ENCODE peak calls at places on chromosomes 11 and 22, in seven cellular contexts. W is tibial artery, P is astrocyte of the cerebellum, T is fibroblast of mammary gland, Y is DND-41, H is pancreas, R is progenitor cell of endocrine pancreas. N is an unnamed sample.

GRCh38 chr11:117199061-117199915 is at the start of gene TAGLN:
- DNase-seq in W (peak), P (peak), T (peak), Y (no peak), H (no peak), R (no peak), N (peak)

GRCh38 chr11:3823303-3823702 is 14.9 kb downstream of the PGAP2 start:
- DNase-seq in W (no peak), P (peak), T (peak), Y (no peak), H (no peak), R (no peak), N (no peak)

GRCh38 chr11:12122083-12122482 is 11.7 kb downstream of the MICAL2 start:
- DNase-seq in W (no peak), P (no peak), T (no peak), Y (no peak), H (no peak), R (no peak), N (no peak)

GRCh38 chr22:19722175-19722914 is 994 bp upstream of the GP1BB start:
- DNase-seq in W (no peak), P (no peak), T (no peak), Y (no peak), H (no peak), R (no peak), N (no peak)

GRCh38 chr11:64119748-64120147 is 46.2 kb downstream of the MACROD1 start:
- DNase-seq in W (no peak), P (no peak), T (no peak), Y (no peak), H (no peak), R (no peak), N (no peak)

GRCh38 chr22:23033116-23033905 is 37.0 kb upstream of the GNAZ start:
- DNase-seq in W (no peak), P (no peak), T (no peak), Y (no peak), H (no peak), R (no peak), N (no peak)

GRCh38 chr11:102384419-102385052 is 37.5 kb downstream of the BIRC2 start:
- DNase-seq in W (no peak), P (no peak), T (no peak), Y (no peak), H (no peak), R (no peak), N (no peak)

GRCh38 chr11:121321614-121322243 is 29.2 kb downstream of the SC5D start:
- DNase-seq in W (no peak), P (no peak), T (peak), Y (peak), H (no peak), R (no peak), N (no peak)

GRCh38 chr22:19783531-19784395 is 23.2 kb downstream of the TBX1 start:
- DNase-seq in W (no peak), P (no peak), T (no peak), Y (no peak), H (peak), R (no peak), N (peak)

GRCh38 chr22:39153220-39153860 is 860 bp upstream of the CBX7 start:
- DNase-seq in W (peak), P (no peak), T (no peak), Y (no peak), H (peak), R (no peak), N (peak)

GRCh38 chr11:78961938-78962701 is 387.5 kb upstream of the NARS2 start:
- DNase-seq in W (no peak), P (peak), T (peak), Y (no peak), H (no peak), R (peak), N (peak)

GRCh38 chr11:1121343-1122331 is 36.1 kb upstream of the MUC5AC start:
- DNase-seq in W (peak), P (no peak), T (peak), Y (no peak), H (peak), R (peak), N (peak)

GRCh38 chr11:60528934-60529333 is 13.7 kb downstream of the MS4A13 start:
- DNase-seq in W (no peak), P (no peak), T (no peak), Y (no peak), H (no peak), R (no peak), N (no peak)

GRCh38 chr11:134230339-134230738 is 5.9 kb downstream of the VPS26B start:
- DNase-seq in W (no peak), P (no peak), T (no peak), Y (no peak), H (no peak), R (no peak), N (no peak)

GRCh38 chr11:78940500-78941225 is 366.0 kb upstream of the NARS2 start:
- DNase-seq in W (no peak), P (no peak), T (no peak), Y (no peak), H (no peak), R (no peak), N (no peak)

GRCh38 chr11:33701302-33701701 is 676 bp upstream of the C11orf91 start:
- DNase-seq in W (no peak), P (no peak), T (peak), Y (no peak), H (no peak), R (no peak), N (no peak)

GRCh38 chr11:10587995-10588394 is 19.5 kb upstream of the LYVE1 start:
- DNase-seq in W (no peak), P (no peak), T (no peak), Y (no peak), H (no peak), R (no peak), N (no peak)

GRCh38 chr22:37726240-37726887 is 29.5 kb downstream of the TRIOBP start:
- DNase-seq in W (no peak), P (no peak), T (peak), Y (no peak), H (no peak), R (no peak), N (no peak)

GRCh38 chr22:50009765-50010675 is 2.5 kb downstream of the IL17REL start:
- DNase-seq in W (peak), P (no peak), T (no peak), Y (no peak), H (peak), R (no peak), N (peak)

GRCh38 chr22:44702479-44703219 is 645 bp downstream of the PRR5 start:
- DNase-seq in W (no peak), P (no peak), T (no peak), Y (peak), H (peak), R (peak), N (no peak)
- TF ChIP-seq CTCF in W (no peak), P (no peak), T (no peak), Y (peak), H (no peak), R (no peak), N (no peak)

GRCh38 chr22:31952094-31952401 is 7.7 kb downstream of the YWHAH start:
- DNase-seq in W (no peak), P (no peak), T (no peak), Y (no peak), H (no peak), R (no peak), N (no peak)
- TF ChIP-seq CTCF in W (no peak), P (no peak), T (peak), Y (peak), H (no peak), R (no peak), N (no peak)

GRCh38 chr11:18775492-18776292 is 15.9 kb downstream of the PTPN5 start:
- DNase-seq in W (no peak), P (no peak), T (peak), Y (peak), H (peak), R (peak), N (peak)
- TF ChIP-seq CTCF in W (peak), P (peak), T (peak), Y (peak), H (peak), R (peak), N (peak)

DNA sequence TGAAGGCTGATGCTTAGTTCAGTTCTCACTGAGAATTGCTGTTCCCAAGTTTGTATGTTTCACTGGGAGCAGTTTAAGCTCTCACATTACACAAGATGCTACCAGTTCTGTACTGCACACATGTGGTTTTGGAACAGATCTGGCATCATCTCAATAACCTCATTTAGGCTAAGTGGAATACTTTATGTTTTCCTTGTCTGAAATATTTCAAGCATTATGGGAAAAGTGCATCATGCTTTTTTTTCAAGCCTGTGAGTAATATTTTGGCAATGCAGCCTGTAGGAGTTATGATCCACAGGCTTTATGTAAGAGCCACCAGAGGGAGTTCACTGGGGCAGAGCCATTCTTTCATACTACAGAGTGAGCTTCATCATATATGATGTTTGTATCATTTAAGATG is 141.5 kb downstream of the OR4C45 start:
- DNase-seq in W (no peak), P (no peak), T (peak), Y (no peak), H (no peak), R (no peak), N (no peak)
- TF ChIP-seq CTCF in W (no peak), P (no peak), T (peak), Y (peak), H (no peak), R (no peak), N (no peak)

GRCh38 chr11:17635551-17635938 is 83.8 kb upstream of the MYOD1 start:
- DNase-seq in W (no peak), P (no peak), T (no peak), Y (no peak), H (no peak), R (no peak), N (no peak)
- TF ChIP-seq CTCF in W (no peak), P (no peak), T (no peak), Y (no peak), H (no peak), R (no peak), N (no peak)

GRCh38 chr11:27460571-27460970 is 12.0 kb downstream of the LGR4 start:
- DNase-seq in W (no peak), P (no peak), T (no peak), Y (no peak), H (no peak), R (no peak), N (no peak)
- TF ChIP-seq CTCF in W (no peak), P (no peak), T (no peak), Y (no peak), H (no peak), R (no peak), N (no peak)

DNA sequence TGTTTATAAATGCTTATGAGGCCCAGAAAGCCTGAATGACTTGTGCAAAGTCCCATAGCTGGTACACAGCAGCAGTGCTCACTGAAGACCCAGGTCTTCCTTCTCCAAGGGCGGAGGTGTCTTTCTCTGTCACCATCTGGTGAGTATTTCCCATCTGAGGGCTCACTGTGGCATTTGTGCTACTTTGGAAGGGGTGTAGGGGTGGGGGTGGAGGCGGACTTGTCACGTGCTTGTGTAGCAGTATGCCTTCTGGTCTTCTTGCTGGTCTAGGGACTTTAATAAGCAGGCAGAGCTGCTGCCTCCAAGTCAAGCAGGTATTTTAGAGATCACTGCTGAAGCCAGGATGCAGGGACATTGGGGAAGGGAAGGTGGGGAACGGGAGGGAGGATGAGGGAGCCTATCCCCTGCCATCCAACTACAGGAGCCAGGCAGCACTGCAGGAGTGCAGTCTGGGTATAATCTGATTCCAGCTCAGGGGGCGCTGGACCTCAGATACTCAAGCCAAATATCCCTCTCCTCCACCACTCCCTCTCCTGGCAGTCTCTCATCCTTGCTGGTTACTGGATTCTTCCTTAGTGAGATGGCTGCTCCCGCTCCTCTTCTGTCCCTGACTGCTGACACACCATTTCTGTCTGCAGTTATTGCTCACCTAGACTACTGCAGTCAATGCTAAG is 3.4 kb downstream of the ABCC8 start:
- DNase-seq in W (no peak), P (no peak), T (no peak), Y (no peak), H (no peak), R (no peak), N (no peak)
- TF ChIP-seq CTCF in W (no peak), P (peak), T (no peak), Y (no peak), H (no peak), R (peak), N (no peak)

DNA sequence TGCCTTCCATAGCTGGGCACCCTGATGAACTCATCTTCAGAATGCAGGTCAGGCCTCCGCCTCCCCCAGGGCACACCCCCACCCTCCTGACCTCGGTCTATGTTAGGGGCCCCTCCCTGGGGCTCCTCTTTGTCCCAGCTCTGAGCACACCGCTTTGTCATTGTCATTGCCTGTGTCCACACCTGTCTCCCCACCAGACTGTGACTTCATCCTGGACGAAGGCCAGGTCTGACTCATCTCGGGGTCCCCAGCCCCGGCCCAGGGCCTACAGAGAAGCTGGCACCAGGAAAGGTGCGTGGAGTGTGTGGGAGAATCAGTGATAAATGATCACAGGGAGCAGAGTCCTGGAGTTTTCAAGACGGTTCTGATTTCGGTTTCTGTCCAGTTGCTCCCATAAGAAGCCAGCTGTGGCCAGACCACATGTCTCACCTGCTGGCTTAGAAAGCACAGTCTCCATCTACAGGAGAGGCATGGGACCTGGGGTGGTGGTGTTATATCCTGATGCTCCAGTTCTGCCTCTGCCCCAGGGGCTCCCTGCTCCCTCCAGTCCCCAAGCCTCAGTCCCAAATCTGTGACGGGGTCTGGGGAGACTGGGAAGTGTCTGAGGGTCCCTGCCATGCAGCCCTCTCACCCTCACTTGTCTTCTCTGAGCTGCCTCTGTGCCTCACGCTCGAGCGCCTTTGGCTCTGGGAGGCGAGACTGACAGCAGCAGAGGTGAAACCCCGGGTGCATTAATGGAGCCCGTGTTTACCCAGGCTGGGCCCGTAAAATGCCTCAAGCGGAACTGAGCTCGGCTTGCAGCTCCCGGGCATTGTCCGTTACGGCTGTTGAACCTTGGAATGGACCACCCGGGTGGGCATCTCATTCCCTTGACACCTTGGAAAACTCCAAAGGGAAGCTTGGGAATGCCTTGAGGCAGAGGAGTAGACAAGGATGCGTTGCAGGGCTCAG is 85.5 kb upstream of the WNT11 start:
- DNase-seq in W (no peak), P (no peak), T (no peak), Y (no peak), H (peak), R (no peak), N (no peak)
- TF ChIP-seq CTCF in W (no peak), P (no peak), T (no peak), Y (no peak), H (no peak), R (no peak), N (no peak)